ENCODE peak calls at places on chromosome 2, in nine cellular contexts. Q, G, D, C, N, Z, V, W and S are unnamed samples.

GRCh38 chr2:186349508-186349907 is 136.6 kb upstream of the ZC3H15 start:
- DNase-seq in Q (peak; percentile 95), G (no peak), D (no peak), C (no peak), N (no peak), Z (no peak), V (peak; percentile 80), W (no peak), S (no peak)

GRCh38 chr2:74951211-74951754 is 7.2 kb upstream of the POLE4 start:
- DNase-seq in Q (no peak), G (no peak), D (no peak), C (no peak), N (no peak), Z (no peak), V (no peak), W (no peak), S (no peak)

GRCh38 chr2:9897796-9898195 is 53.7 kb upstream of the GRHL1 start:
- DNase-seq in Q (no peak), G (no peak), D (no peak), C (no peak), N (no peak), Z (no peak), V (peak; percentile 31), W (peak; percentile 35), S (no peak)

GRCh38 chr2:142596334-142597088 is 281.0 kb upstream of the KYNU start:
- DNase-seq in Q (no peak), G (no peak), D (no peak), C (no peak), N (no peak), Z (no peak), V (no peak), W (no peak), S (no peak)

GRCh38 chr2:38666578-38666926 is 638 bp downstream of the GALM start:
- DNase-seq in Q (peak; percentile 68), G (no peak), D (peak; percentile 8), C (no peak), N (no peak), Z (no peak), V (peak; percentile 39), W (peak; percentile 34), S (no peak)

GRCh38 chr2:181924336-181924735 is 32.8 kb downstream of the ITPRID2 start:
- DNase-seq in Q (no peak), G (no peak), D (no peak), C (no peak), N (no peak), Z (no peak), V (no peak), W (no peak), S (no peak)

GRCh38 chr2:175823291-175824073 is 178.6 kb downstream of the LNPK start:
- DNase-seq in Q (no peak), G (no peak), D (no peak), C (no peak), N (no peak), Z (no peak), V (peak; percentile 95), W (no peak), S (peak; percentile 20)

GRCh38 chr2:215767625-215768024 is 245.7 kb downstream of the MREG start:
- DNase-seq in Q (no peak), G (no peak), D (no peak), C (no peak), N (no peak), Z (no peak), V (no peak), W (no peak), S (no peak)

GRCh38 chr2:239950144-239950920 is 74.8 kb downstream of the NDUFA10 start:
- DNase-seq in Q (no peak), G (no peak), D (no peak), C (no peak), N (no peak), Z (no peak), V (no peak), W (peak; percentile 39), S (peak; percentile 10)

GRCh38 chr2:238476258-238476657 is 49.5 kb downstream of the ASB1 start:
- DNase-seq in Q (no peak), G (no peak), D (no peak), C (no peak), N (no peak), Z (no peak), V (no peak), W (no peak), S (no peak)

GRCh38 chr2:160484859-160485520 is 8.6 kb downstream of the RBMS1 start:
- DNase-seq in Q (no peak), G (no peak), D (no peak), C (no peak), N (no peak), Z (no peak), V (no peak), W (peak; percentile 61), S (peak; percentile 37)